ENCODE peak calls at places on chromosome 14, in eight cellular contexts. One of them, this sample, is unnamed.

GRCh38 chr14:63644741-63645140 is 3.1 kb upstream of the WDR89 start:
- DNase-seq in fibroblast of lung: no peak
- DNase-seq in PC-3: peak
- DNase-seq in astrocyte: no peak
- DNase-seq in hepatocyte: no peak
- DNase-seq in HCT116: no peak
- DNase-seq in H9: no peak
- DNase-seq in mammary epithelial cell: no peak
- DNase-seq in this sample: no peak

GRCh38 chr14:23407516-23408306 is at the start of gene MYH6:
- DNase-seq in fibroblast of lung: no peak
- DNase-seq in PC-3: no peak
- DNase-seq in astrocyte: no peak
- DNase-seq in hepatocyte: no peak
- DNase-seq in HCT116: no peak
- DNase-seq in H9: no peak
- DNase-seq in mammary epithelial cell: no peak
- DNase-seq in this sample: no peak

GRCh38 chr14:81200041-81200440 is 20.7 kb downstream of the GTF2A1 start:
- DNase-seq in fibroblast of lung: no peak
- DNase-seq in PC-3: no peak
- DNase-seq in astrocyte: no peak
- DNase-seq in hepatocyte: no peak
- DNase-seq in HCT116: no peak
- DNase-seq in H9: no peak
- DNase-seq in mammary epithelial cell: no peak
- DNase-seq in this sample: no peak

GRCh38 chr14:103067231-103067954 is 10.0 kb upstream of the CDC42BPB start:
- DNase-seq in fibroblast of lung: peak
- DNase-seq in PC-3: peak
- DNase-seq in astrocyte: peak
- DNase-seq in hepatocyte: no peak
- DNase-seq in HCT116: peak
- DNase-seq in H9: no peak
- DNase-seq in mammary epithelial cell: peak
- DNase-seq in this sample: peak

GRCh38 chr14:105846312-105846711 is 319.9 kb downstream of the TMEM121 start:
- DNase-seq in fibroblast of lung: no peak
- DNase-seq in PC-3: no peak
- DNase-seq in astrocyte: no peak
- DNase-seq in hepatocyte: no peak
- DNase-seq in HCT116: no peak
- DNase-seq in H9: no peak
- DNase-seq in mammary epithelial cell: no peak
- DNase-seq in this sample: no peak

GRCh38 chr14:76051717-76052459 is 66.3 kb downstream of the IFT43 start:
- DNase-seq in fibroblast of lung: no peak
- DNase-seq in PC-3: no peak
- DNase-seq in astrocyte: no peak
- DNase-seq in hepatocyte: no peak
- DNase-seq in HCT116: no peak
- DNase-seq in H9: peak
- DNase-seq in mammary epithelial cell: no peak
- DNase-seq in this sample: no peak

GRCh38 chr14:105252552-105253328 is 4.4 kb downstream of the BTBD6 start:
- DNase-seq in fibroblast of lung: no peak
- DNase-seq in PC-3: no peak
- DNase-seq in astrocyte: no peak
- DNase-seq in hepatocyte: no peak
- DNase-seq in HCT116: no peak
- DNase-seq in H9: no peak
- DNase-seq in mammary epithelial cell: no peak
- DNase-seq in this sample: no peak

GRCh38 chr14:21852061-21852664 is 178.5 kb upstream of the OR4E1 start:
- DNase-seq in fibroblast of lung: no peak
- DNase-seq in PC-3: peak
- DNase-seq in astrocyte: no peak
- DNase-seq in hepatocyte: peak
- DNase-seq in HCT116: peak
- DNase-seq in H9: peak
- DNase-seq in mammary epithelial cell: peak
- DNase-seq in this sample: peak

GRCh38 chr14:31582286-31582691 is 21.1 kb downstream of the NUBPL start:
- DNase-seq in fibroblast of lung: peak
- DNase-seq in PC-3: no peak
- DNase-seq in astrocyte: peak
- DNase-seq in hepatocyte: no peak
- DNase-seq in HCT116: no peak
- DNase-seq in H9: no peak
- DNase-seq in mammary epithelial cell: no peak
- DNase-seq in this sample: peak

GRCh38 chr14:67472726-67473125 is 15.8 kb downstream of the TMEM229B start:
- DNase-seq in fibroblast of lung: no peak
- DNase-seq in PC-3: no peak
- DNase-seq in astrocyte: no peak
- DNase-seq in hepatocyte: no peak
- DNase-seq in HCT116: no peak
- DNase-seq in H9: no peak
- DNase-seq in mammary epithelial cell: no peak
- DNase-seq in this sample: no peak

GRCh38 chr14:55625481-55625880 is 45.5 kb downstream of the KTN1 start:
- DNase-seq in fibroblast of lung: no peak
- DNase-seq in PC-3: no peak
- DNase-seq in astrocyte: no peak
- DNase-seq in hepatocyte: no peak
- DNase-seq in HCT116: no peak
- DNase-seq in H9: no peak
- DNase-seq in mammary epithelial cell: no peak
- DNase-seq in this sample: no peak
- H2AFZ ChIP-seq in fibroblast of lung: no peak
- H2AFZ ChIP-seq in PC-3: no peak
- H2AFZ ChIP-seq in astrocyte: no peak
- H2AFZ ChIP-seq in hepatocyte: no peak
- H2AFZ ChIP-seq in HCT116: no peak
- H2AFZ ChIP-seq in H9: no peak
- H2AFZ ChIP-seq in mammary epithelial cell: no peak
- H2AFZ ChIP-seq in this sample: no peak

DNA sequence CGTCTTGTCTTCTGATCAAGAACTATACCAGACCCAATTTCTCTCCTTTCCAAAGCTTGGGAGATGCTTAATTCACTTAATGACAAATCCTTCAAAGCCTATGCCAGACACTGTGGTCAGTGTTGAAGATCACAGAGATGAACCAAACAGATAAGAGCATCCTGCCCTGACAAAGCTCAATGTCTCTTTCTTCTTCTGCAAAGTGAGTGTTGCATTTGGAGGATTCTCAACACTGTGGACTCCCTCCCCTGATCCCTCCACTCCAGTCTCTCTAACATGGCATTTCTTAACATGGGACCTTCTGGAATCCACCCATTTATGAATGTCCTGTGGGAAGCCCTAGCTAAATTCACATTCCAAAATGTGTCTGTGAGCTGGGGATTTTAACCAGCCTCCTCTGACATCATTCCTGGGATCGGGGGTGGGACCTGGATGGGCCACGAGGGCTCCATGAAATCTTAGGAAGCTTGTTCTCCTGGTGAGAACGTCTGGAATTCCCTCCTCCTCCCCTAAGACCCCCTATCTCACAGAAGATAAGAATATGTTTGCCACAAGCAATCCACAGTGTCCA is 20.3 kb downstream of the SYNE3 start:
- DNase-seq in fibroblast of lung: peak
- DNase-seq in PC-3: no peak
- DNase-seq in astrocyte: peak
- DNase-seq in hepatocyte: no peak
- DNase-seq in HCT116: no peak
- DNase-seq in H9: no peak
- DNase-seq in mammary epithelial cell: no peak
- DNase-seq in this sample: no peak
- H2AFZ ChIP-seq in fibroblast of lung: no peak
- H2AFZ ChIP-seq in PC-3: no peak
- H2AFZ ChIP-seq in astrocyte: no peak
- H2AFZ ChIP-seq in hepatocyte: no peak
- H2AFZ ChIP-seq in HCT116: no peak
- H2AFZ ChIP-seq in H9: no peak
- H2AFZ ChIP-seq in mammary epithelial cell: no peak
- H2AFZ ChIP-seq in this sample: no peak

GRCh38 chr14:78222746-78223145 is 52.6 kb downstream of the NRXN3 start:
- DNase-seq in fibroblast of lung: no peak
- DNase-seq in PC-3: no peak
- DNase-seq in astrocyte: no peak
- DNase-seq in hepatocyte: no peak
- DNase-seq in HCT116: no peak
- DNase-seq in H9: no peak
- DNase-seq in mammary epithelial cell: no peak
- DNase-seq in this sample: no peak

GRCh38 chr14:78220273-78220672 is 50.1 kb downstream of the NRXN3 start:
- DNase-seq in fibroblast of lung: no peak
- DNase-seq in PC-3: no peak
- DNase-seq in astrocyte: no peak
- DNase-seq in hepatocyte: no peak
- DNase-seq in HCT116: no peak
- DNase-seq in H9: no peak
- DNase-seq in mammary epithelial cell: no peak
- DNase-seq in this sample: no peak
- H2AFZ ChIP-seq in fibroblast of lung: no peak
- H2AFZ ChIP-seq in PC-3: no peak
- H2AFZ ChIP-seq in astrocyte: no peak
- H2AFZ ChIP-seq in hepatocyte: no peak
- H2AFZ ChIP-seq in HCT116: no peak
- H2AFZ ChIP-seq in H9: no peak
- H2AFZ ChIP-seq in mammary epithelial cell: no peak
- H2AFZ ChIP-seq in this sample: no peak

DNA sequence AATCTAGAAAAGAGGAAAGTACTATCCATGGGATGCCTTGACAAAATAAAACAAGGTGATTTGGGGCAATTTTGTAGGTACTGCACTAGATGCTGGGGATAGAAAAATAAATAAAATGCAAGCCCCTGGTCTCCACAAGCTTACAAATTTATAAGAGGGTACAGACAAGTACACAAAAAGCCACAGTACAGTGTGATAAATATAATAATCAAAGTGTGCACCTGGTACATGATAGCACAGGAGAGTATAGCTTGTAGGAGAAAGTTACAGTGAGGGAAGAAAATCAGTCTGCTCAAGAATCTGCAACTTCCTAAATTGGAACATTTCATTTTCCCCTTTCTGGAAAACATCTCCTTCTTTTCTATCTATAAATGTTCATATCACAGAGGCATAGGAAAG is 3.0 kb upstream of the SSTR1 start:
- DNase-seq in fibroblast of lung: no peak
- DNase-seq in PC-3: no peak
- DNase-seq in astrocyte: no peak
- DNase-seq in hepatocyte: no peak
- DNase-seq in HCT116: no peak
- DNase-seq in H9: no peak
- DNase-seq in mammary epithelial cell: no peak
- DNase-seq in this sample: no peak
- H2AFZ ChIP-seq in fibroblast of lung: no peak
- H2AFZ ChIP-seq in PC-3: no peak
- H2AFZ ChIP-seq in astrocyte: no peak
- H2AFZ ChIP-seq in hepatocyte: no peak
- H2AFZ ChIP-seq in HCT116: no peak
- H2AFZ ChIP-seq in H9: no peak
- H2AFZ ChIP-seq in mammary epithelial cell: no peak
- H2AFZ ChIP-seq in this sample: no peak

DNA sequence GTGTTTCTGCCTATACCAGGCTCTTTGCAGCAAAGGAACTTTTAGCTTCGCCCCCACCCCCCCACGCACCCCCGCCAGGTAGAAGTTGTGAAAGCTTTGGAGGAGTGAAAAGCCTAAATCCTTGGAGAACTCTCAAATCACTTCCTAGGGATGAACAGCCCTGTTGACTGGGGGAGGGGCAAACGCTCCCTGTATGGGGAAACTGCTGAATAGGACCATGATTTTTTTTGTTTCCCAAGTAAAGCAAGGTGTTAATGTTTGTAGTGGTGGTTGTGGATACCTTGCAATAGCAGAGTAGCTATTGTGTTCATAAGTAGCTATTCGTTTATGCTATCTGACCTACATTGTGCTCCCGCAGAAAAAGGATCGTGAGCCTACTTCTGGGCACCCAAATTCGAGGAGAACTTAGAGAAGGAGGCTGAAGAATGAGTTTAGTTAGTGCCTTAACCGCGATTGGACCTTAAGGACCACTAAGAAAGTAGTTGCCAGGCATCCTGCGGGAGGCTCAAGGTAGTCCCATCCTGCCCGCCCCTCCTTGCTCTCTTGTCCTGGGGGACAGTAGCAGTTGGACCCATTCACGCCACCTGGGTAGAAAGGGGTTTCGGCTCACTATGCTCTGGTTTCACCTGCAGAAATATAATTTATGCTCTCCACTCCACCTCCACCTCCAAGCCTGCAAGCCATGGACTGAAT is 901 bp upstream of the NFKBIA start:
- DNase-seq in fibroblast of lung: no peak
- DNase-seq in PC-3: no peak
- DNase-seq in astrocyte: no peak
- DNase-seq in hepatocyte: peak
- DNase-seq in HCT116: no peak
- DNase-seq in H9: no peak
- DNase-seq in mammary epithelial cell: no peak
- DNase-seq in this sample: no peak
- H2AFZ ChIP-seq in fibroblast of lung: peak
- H2AFZ ChIP-seq in PC-3: peak
- H2AFZ ChIP-seq in astrocyte: peak
- H2AFZ ChIP-seq in hepatocyte: peak
- H2AFZ ChIP-seq in HCT116: peak
- H2AFZ ChIP-seq in H9: no peak
- H2AFZ ChIP-seq in mammary epithelial cell: peak
- H2AFZ ChIP-seq in this sample: peak